ENCODE peak calls at places on chromosomes 2 and 18, in ten cellular contexts. O, E, S, U, D, Q, Y, X, K and N are unnamed samples.

GRCh38 chr2:128808462-128809255 is 490.0 kb upstream of the HS6ST1 start:
- DNase-seq in Y (no peak), Q (no peak), E (no peak), D (no peak), S (peak; percentile 51), U (peak; percentile 54), K (no peak), O (no peak), X (no peak), N (peak; percentile 39)

GRCh38 chr2:234939576-234939975 is 12.2 kb upstream of the SH3BP4 start:
- DNase-seq in D (no peak), O (no peak), X (no peak), Y (no peak), Q (no peak), E (no peak), S (no peak), K (no peak), U (no peak), N (no peak)

GRCh38 chr2:233764264-233764663 is 4.2 kb downstream of the UGT1A1 start:
- DNase-seq in O (no peak), U (no peak), Y (no peak), S (peak; percentile 85), D (no peak), K (no peak), Q (no peak), X (no peak), E (peak; percentile 21), N (no peak)

GRCh38 chr2:128603411-128603924 is 284.8 kb upstream of the HS6ST1 start:
- DNase-seq in S (no peak), Q (no peak), K (peak; percentile 6), O (no peak), U (no peak), X (no peak), D (no peak), E (no peak), Y (no peak), N (peak; percentile 15)

GRCh38 chr2:26454561-26455001 is 23.3 kb downstream of the OTOF start:
- DNase-seq in K (no peak), D (no peak), U (no peak), X (no peak), E (no peak), Q (no peak), O (no peak), S (no peak), Y (no peak), N (no peak)

GRCh38 chr2:24917086-24917485 is 3.0 kb downstream of the ADCY3 start:
- DNase-seq in O (no peak), K (no peak), X (no peak), E (no peak), Y (no peak), S (no peak), D (no peak), U (no peak), Q (no peak), N (no peak)

GRCh38 chr2:128309341-128310093 is 9.2 kb downstream of the HS6ST1 start:
- DNase-seq in E (no peak), S (peak; percentile 86), Y (no peak), K (peak; percentile 54), Q (peak; percentile 41), D (peak; percentile 89), O (no peak), U (no peak), X (peak; percentile 58), N (peak; percentile 5)

GRCh38 chr2:201999289-201999688 is 34.4 kb upstream of the FZD7 start:
- DNase-seq in O (no peak), U (no peak), X (peak; percentile 65), Q (peak; percentile 19), Y (no peak), S (peak; percentile 59), D (no peak), E (no peak), K (no peak), N (no peak)

GRCh38 chr2:14628906-14629305 is 3.6 kb upstream of the LRATD1 start:
- DNase-seq in U (no peak), S (no peak), D (peak; percentile 8), X (no peak), Q (no peak), E (no peak), Y (no peak), O (no peak), K (no peak), N (no peak)

GRCh38 chr2:203328735-203329549 is 748 bp downstream of the ABI2 start:
- DNase-seq in X (peak; percentile 45), Q (peak; percentile 66), Y (peak; percentile 62), K (peak; percentile 40), D (peak; percentile 44), E (peak; percentile 65), O (no peak), U (no peak), S (peak; percentile 30), N (peak; percentile 48)

GRCh38 chr2:148653437-148653836 is 8.9 kb downstream of the EPC2 start:
- DNase-seq in Q (peak; percentile 14), U (no peak), O (no peak), S (peak; percentile 30), Y (no peak), E (no peak), X (no peak), K (no peak), D (no peak), N (no peak)

GRCh38 chr2:17573806-17574175 is 33.3 kb downstream of the VSNL1 start:
- DNase-seq in X (no peak), E (no peak), Q (no peak), U (no peak), O (no peak), Y (no peak), D (no peak), K (no peak), S (no peak), N (no peak)

GRCh38 chr2:200310545-200310971 is 4.1 kb downstream of the SPATS2L start:
- DNase-seq in O (no peak), D (no peak), U (no peak), X (no peak), E (no peak), Y (no peak), K (no peak), S (peak; percentile 74), Q (no peak), N (no peak)

GRCh38 chr18:79576686-79577351 is 102.8 kb upstream of the CTDP1 start:
- DNase-seq in E (no peak), K (peak; percentile 57), D (peak; percentile 90), U (no peak), O (no peak), Y (no peak), S (peak; percentile 46), Q (no peak), X (peak; percentile 91), N (peak; percentile 26)

GRCh38 chr2:44354761-44355160 is 6.5 kb downstream of the PREPL start:
- DNase-seq in S (no peak), U (no peak), Q (no peak), X (no peak), K (no peak), D (no peak), O (no peak), E (no peak), Y (no peak), N (no peak)

GRCh38 chr2:169360984-169361705 is 1.2 kb downstream of the LRP2 start:
- DNase-seq in Q (peak; percentile 29), D (no peak), Y (no peak), O (no peak), S (no peak), X (no peak), E (no peak), U (no peak), K (no peak), N (peak; percentile 50)

DNA sequence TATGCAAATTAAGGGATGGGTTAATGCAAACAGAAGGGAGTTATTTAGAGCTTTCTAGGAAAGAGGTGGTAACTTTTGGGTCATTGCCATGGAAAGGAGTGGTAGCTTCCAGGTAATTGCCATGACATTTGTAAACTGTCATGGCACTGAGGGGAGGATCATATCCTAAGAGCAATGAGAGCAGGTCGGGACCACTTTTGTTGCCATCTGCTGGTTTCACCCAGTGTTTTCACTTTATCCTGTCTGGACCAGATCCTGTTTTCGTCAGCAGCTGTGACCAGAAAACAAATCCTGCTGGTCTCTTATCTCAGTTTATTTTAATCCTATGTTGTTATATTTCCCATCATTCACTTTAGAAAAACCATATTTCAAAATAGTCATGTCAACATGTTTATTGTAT is 874 bp downstream of the C2orf66 start:
- DNase-seq in O (no peak), E (no peak), Y (peak; percentile 45), X (no peak), S (no peak), Q (no peak), U (no peak), D (no peak), K (no peak), N (no peak)
- TF ChIP-seq CTCF in O (no peak), E (no peak), Y (no peak), X (no peak), S (no peak), Q (peak; percentile 14), U (no peak), D (no peak), K (no peak), N (no peak)

GRCh38 chr2:97931118-97931850 is 64.5 kb downstream of the TMEM131 start:
- DNase-seq in E (no peak), D (no peak), Q (no peak), S (no peak), Y (no peak), X (no peak), U (no peak), K (no peak), O (no peak), N (no peak)
- H3K27ac ChIP-seq in E (no peak overlapping the region), D (no peak overlapping the region), Q (no peak overlapping the region), S (no peak overlapping the region), Y (no peak overlapping the region), X (no peak overlapping the region), U (peak overlapping the region; percentile 3), K (no peak overlapping the region), O (no peak overlapping the region), N (no peak overlapping the region)

DNA sequence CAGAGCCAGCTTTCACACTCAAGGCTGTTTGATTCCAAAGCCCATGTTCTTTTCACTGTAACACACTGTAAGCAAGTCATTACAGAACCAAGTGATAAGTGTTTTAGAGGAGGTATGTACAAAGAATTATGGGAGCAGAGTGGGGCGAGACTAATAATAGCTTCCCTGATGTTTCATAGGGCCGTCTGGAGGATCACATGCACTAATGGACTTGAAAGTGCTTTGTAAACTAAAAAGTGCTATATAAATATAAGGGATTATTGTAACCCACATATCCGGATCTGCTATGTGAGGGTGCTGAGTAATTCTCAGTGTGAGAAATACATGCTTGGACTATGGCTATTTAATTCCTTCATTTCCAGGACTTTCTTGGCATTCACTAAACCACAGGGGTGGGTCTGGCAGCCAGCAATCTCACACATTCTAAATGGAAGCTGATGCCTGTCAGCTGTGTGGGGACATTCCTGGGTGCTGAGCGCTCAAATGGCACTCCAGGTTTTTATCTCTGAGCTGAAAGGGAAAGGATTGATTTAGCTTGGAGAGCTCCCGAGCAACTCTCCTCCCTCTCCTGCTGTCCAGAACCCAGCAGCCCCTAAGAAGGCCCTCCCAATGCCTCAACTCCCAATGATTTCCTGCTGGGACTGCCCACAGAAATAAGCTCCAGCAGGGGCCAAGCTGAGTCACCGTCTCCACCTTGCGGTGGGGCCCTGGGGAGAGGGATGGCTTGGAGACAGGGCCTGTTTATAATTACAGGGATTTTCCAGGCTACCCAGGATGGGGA is 222.8 kb downstream of the SOX11 start:
- DNase-seq in X (peak; percentile 80), K (no peak), Q (peak; percentile 90), Y (no peak), E (peak; percentile 83), O (no peak), U (no peak), D (peak; percentile 8), S (peak; percentile 87), N (no peak)
- H3K4me3 ChIP-seq in X (no peak overlapping the region), K (no peak overlapping the region), Q (no peak overlapping the region), Y (no peak overlapping the region), E (no peak overlapping the region), O (no peak overlapping the region), U (no peak overlapping the region), D (no peak overlapping the region), S (no peak overlapping the region), N (no peak overlapping the region)

GRCh38 chr2:132911726-132912724 is 242.0 kb upstream of the LYPD1 start:
- DNase-seq in D (peak; percentile 5), K (peak; percentile 59), Q (peak; percentile 59), S (peak; percentile 61), Y (no peak), O (no peak), E (peak; percentile 23), X (no peak), U (no peak), N (no peak)
- TF ChIP-seq CTCF in D (no peak), K (no peak), Q (peak; percentile 18), S (peak; percentile 24), Y (no peak), O (no peak), E (peak; percentile 25), X (no peak), U (no peak), N (no peak)